ENCODE peak calls at places on chromosomes 11 and 22, in seven cellular contexts. V is A549, E is HepG2, W is H1, K is spleen, P is K562, T is IMR-90. M is an unnamed sample.

GRCh38 chr11:61337706-61338268 is 4.8 kb downstream of the TKFC start:
- DNase-seq in W (no peak), K (no peak), T (no peak), P (no peak), E (no peak), V (no peak), M (no peak)

GRCh38 chr22:24952837-24953293 is 349 bp downstream of the KIAA1671 start:
- DNase-seq in P (no peak), T (peak), W (peak), K (peak), E (peak), V (peak), M (no peak)

GRCh38 chr22:38097058-38097457 is 13.1 kb upstream of the SLC16A8 start:
- DNase-seq in W (no peak), P (no peak), E (no peak), K (no peak), T (no peak), V (no peak), M (no peak)

GRCh38 chr11:121564948-121565684 is 112.3 kb upstream of the SORL1-AS1 start:
- DNase-seq in K (no peak), E (peak), P (no peak), V (no peak), W (no peak), T (no peak), M (no peak)

GRCh38 chr11:78042858-78043257 is 19.8 kb upstream of the KCTD14 start:
- DNase-seq in E (no peak), W (no peak), P (no peak), K (no peak), V (no peak), T (no peak), M (no peak)

GRCh38 chr11:43268161-43268560 is 43.6 kb upstream of the API5 start:
- DNase-seq in V (no peak), W (no peak), E (no peak), P (no peak), T (no peak), K (no peak), M (no peak)

GRCh38 chr11:1778141-1778911 is 14.6 kb upstream of the CTSD start:
- DNase-seq in T (no peak), K (no peak), W (no peak), E (no peak), V (no peak), P (peak), M (no peak)

GRCh38 chr22:48742556-48743343 is 1084.9 kb downstream of the BRD1 start:
- DNase-seq in T (no peak), K (peak), E (no peak), V (no peak), W (peak), P (no peak), M (no peak)

GRCh38 chr11:122723576-122723975 is 68.1 kb downstream of the UBASH3B start:
- DNase-seq in T (peak), V (no peak), W (no peak), K (no peak), E (no peak), P (no peak), M (no peak)

GRCh38 chr11:105673089-105673488 is 63.2 kb downstream of the GRIA4 start:
- DNase-seq in E (peak), V (no peak), T (peak), W (peak), P (peak), K (no peak), M (peak)

GRCh38 chr11:78840190-78840589 is 265.5 kb upstream of the NARS2 start:
- DNase-seq in W (no peak), E (no peak), V (no peak), P (no peak), K (no peak), T (peak), M (no peak)

GRCh38 chr11:45715398-45715797 is 50.0 kb upstream of the CHST1 start:
- DNase-seq in V (no peak), W (no peak), E (no peak), T (no peak), K (no peak), P (no peak), M (no peak)

GRCh38 chr22:20040801-20041200 is 19.9 kb downstream of the TANGO2 start:
- DNase-seq in V (no peak), K (no peak), T (no peak), E (no peak), P (no peak), W (no peak), M (no peak)

GRCh38 chr22:20039683-20040325 is 18.9 kb downstream of the TANGO2 start:
- DNase-seq in V (no peak), E (no peak), K (no peak), P (no peak), T (no peak), W (no peak), M (no peak)

GRCh38 chr22:20037419-20037818 is 16.5 kb downstream of the TANGO2 start:
- DNase-seq in E (no peak), K (no peak), T (no peak), P (no peak), W (no peak), V (no peak), M (no peak)

GRCh38 chr22:20036535-20037392 is 15.9 kb downstream of the TANGO2 start:
- DNase-seq in P (no peak), K (no peak), V (no peak), T (no peak), W (no peak), E (no peak), M (no peak)

GRCh38 chr22:20038574-20038973 is 17.7 kb downstream of the TANGO2 start:
- DNase-seq in P (no peak), K (no peak), W (no peak), V (no peak), E (no peak), T (no peak), M (no peak)
- TF ChIP-seq POLR2A in P (no peak), K (no peak), W (no peak), V (no peak), E (no peak), T (no peak), M (no peak)

GRCh38 chr22:31619611-31620300 is 42.3 kb downstream of the PISD start:
- DNase-seq in V (no peak), E (no peak), P (no peak), W (no peak), T (no peak), K (no peak), M (no peak)
- TF ChIP-seq POLR2A in V (no peak), E (peak), P (peak), W (no peak), T (no peak), K (no peak), M (no peak)

GRCh38 chr11:64250875-64251721 is at the start of gene PLCB3:
- DNase-seq in P (peak), V (no peak), K (peak), T (no peak), E (no peak), W (peak), M (peak)
- TF ChIP-seq POLR2A in P (peak), V (peak), K (no peak), T (peak), E (no peak), W (no peak), M (peak)

GRCh38 chr22:50544078-50544745 is 1.5 kb upstream of the KLHDC7B start:
- DNase-seq in K (peak), E (no peak), W (peak), V (peak), P (no peak), T (peak), M (peak)
- TF ChIP-seq POLR2A in K (no peak), E (no peak), W (no peak), V (no peak), P (no peak), T (no peak), M (no peak)

DNA sequence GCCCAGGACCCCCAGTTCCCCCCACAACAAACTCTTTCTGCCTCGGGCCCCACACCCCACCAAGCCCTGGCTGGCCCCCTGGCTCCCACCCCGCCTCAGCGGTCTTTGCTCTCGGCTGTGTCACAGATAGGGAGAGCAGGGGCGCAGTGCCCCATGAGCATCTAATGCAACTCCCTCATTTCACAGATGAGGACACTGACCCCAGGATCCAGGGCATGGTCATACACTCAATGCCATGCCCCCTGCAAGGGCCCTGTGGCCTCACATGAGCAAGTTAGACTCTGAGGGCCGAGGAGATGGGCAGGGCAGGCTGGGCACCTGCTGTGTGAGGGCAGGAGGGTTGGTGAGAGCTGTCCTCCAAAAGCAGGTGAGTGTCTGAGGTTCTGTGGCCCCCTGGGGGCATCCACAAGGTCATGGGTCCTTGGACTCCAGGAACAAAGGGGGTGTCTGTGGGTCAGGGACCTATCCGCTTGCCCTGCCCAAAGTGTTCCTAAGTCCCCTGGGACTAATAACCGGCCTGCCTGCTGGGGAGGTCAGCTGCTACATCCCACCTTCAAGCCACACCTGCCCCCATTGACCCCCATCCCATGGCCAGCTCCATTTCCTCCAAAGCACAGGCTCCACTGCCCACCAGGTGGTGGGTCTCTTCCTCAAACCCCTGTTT is 2.5 kb downstream of the MIF start:
- DNase-seq in V (no peak), K (no peak), T (no peak), W (no peak), P (no peak), E (no peak), M (peak)
- TF ChIP-seq POLR2A in V (no peak), K (no peak), T (peak), W (no peak), P (peak), E (peak), M (no peak)

GRCh38 chr11:72406536-72407507 is 27.5 kb downstream of the CLPB start:
- DNase-seq in T (no peak), K (no peak), P (no peak), V (no peak), E (peak), W (no peak), M (no peak)
- TF ChIP-seq POLR2A in T (no peak), K (no peak), P (no peak), V (no peak), E (no peak), W (no peak), M (no peak)

GRCh38 chr22:30635273-30636225 is at the start of gene SLC35E4:
- DNase-seq in V (peak), P (peak), W (peak), T (peak), E (peak), K (peak), M (peak)
- TF ChIP-seq POLR2A in V (peak), P (peak), W (no peak), T (peak), E (no peak), K (no peak), M (peak)

GRCh38 chr11:68121067-68121899 is at the start of gene CHKA:
- DNase-seq in P (peak), T (peak), V (peak), W (peak), K (peak), E (peak), M (peak)
- TF ChIP-seq POLR2A in P (peak), T (peak), V (peak), W (no peak), K (no peak), E (no peak), M (peak)